ENCODE peak calls at places on chromosomes 1 and 21, in ten cellular contexts. B is ascending aorta; X is CD8-positive, alpha-beta T cell; N is AG10803; P is brain microvascular endothelial cell; Q is A549; I is tibial artery; V is pancreas; T is NB4; D is spleen. O is an unnamed sample.

GRCh38 chr1:152752225-152752624 is 5.6 kb upstream of the KPRP start:
- DNase-seq in B (no peak), X (no peak), N (peak), P (peak), Q (peak), I (no peak), V (no peak), T (no peak), D (no peak), O (no peak)

GRCh38 chr1:209045326-209046057 is 538.0 kb upstream of the CAMK1G start:
- DNase-seq in B (no peak), X (no peak), N (peak), P (no peak), Q (no peak), I (no peak), V (peak), T (no peak), D (no peak), O (no peak)

GRCh38 chr1:101190441-101190840 is 46.4 kb upstream of the S1PR1 start:
- DNase-seq in B (no peak), X (no peak), N (peak), P (no peak), Q (no peak), I (no peak), V (no peak), T (no peak), D (no peak), O (no peak)

GRCh38 chr1:218930879-218931278 is 242.8 kb upstream of the LYPLAL1 start:
- DNase-seq in B (no peak), X (no peak), N (peak), P (peak), Q (peak), I (no peak), V (no peak), T (no peak), D (no peak), O (peak)

GRCh38 chr1:9119745-9120144 is 9.2 kb downstream of the GPR157 start:
- DNase-seq in B (no peak), X (no peak), N (no peak), P (no peak), Q (no peak), I (no peak), V (no peak), T (no peak), D (peak), O (no peak)

GRCh38 chr21:46122241-46122671 is 24.3 kb downstream of the COL6A2 start:
- DNase-seq in B (peak), X (no peak), N (peak), P (peak), Q (peak), I (peak), V (peak), T (peak), D (peak), O (peak)

GRCh38 chr1:229027622-229028182 is 243.2 kb upstream of the RAB4A start:
- DNase-seq in B (no peak), X (no peak), N (peak), P (peak), Q (no peak), I (no peak), V (no peak), T (peak), D (no peak), O (peak)

GRCh38 chr1:207288315-207288714 is 33.2 kb upstream of the CD55 start:
- DNase-seq in B (no peak), X (no peak), N (peak), P (no peak), Q (no peak), I (no peak), V (no peak), T (no peak), D (no peak), O (no peak)

GRCh38 chr1:91124290-91124975 is 102.6 kb upstream of the ZNF644 start:
- DNase-seq in B (no peak), X (no peak), N (no peak), P (no peak), Q (no peak), I (no peak), V (no peak), T (no peak), D (no peak), O (no peak)

GRCh38 chr1:212285685-212286436 is 651 bp downstream of the PPP2R5A start:
- DNase-seq in B (peak), X (peak), N (peak), P (peak), Q (peak), I (peak), V (peak), T (peak), D (peak), O (no peak)

GRCh38 chr1:212283741-212284140 is 1.5 kb upstream of the PPP2R5A start:
- DNase-seq in B (no peak), X (no peak), N (no peak), P (no peak), Q (no peak), I (no peak), V (no peak), T (no peak), D (no peak), O (no peak)

GRCh38 chr1:212284332-212284743 is 872 bp upstream of the PPP2R5A start:
- DNase-seq in B (no peak), X (no peak), N (peak), P (no peak), Q (no peak), I (no peak), V (no peak), T (no peak), D (no peak), O (no peak)

GRCh38 chr1:212286437-212287131 is 1.4 kb downstream of the PPP2R5A start:
- DNase-seq in B (no peak), X (no peak), N (peak), P (peak), Q (no peak), I (no peak), V (no peak), T (no peak), D (no peak), O (no peak)

DNA sequence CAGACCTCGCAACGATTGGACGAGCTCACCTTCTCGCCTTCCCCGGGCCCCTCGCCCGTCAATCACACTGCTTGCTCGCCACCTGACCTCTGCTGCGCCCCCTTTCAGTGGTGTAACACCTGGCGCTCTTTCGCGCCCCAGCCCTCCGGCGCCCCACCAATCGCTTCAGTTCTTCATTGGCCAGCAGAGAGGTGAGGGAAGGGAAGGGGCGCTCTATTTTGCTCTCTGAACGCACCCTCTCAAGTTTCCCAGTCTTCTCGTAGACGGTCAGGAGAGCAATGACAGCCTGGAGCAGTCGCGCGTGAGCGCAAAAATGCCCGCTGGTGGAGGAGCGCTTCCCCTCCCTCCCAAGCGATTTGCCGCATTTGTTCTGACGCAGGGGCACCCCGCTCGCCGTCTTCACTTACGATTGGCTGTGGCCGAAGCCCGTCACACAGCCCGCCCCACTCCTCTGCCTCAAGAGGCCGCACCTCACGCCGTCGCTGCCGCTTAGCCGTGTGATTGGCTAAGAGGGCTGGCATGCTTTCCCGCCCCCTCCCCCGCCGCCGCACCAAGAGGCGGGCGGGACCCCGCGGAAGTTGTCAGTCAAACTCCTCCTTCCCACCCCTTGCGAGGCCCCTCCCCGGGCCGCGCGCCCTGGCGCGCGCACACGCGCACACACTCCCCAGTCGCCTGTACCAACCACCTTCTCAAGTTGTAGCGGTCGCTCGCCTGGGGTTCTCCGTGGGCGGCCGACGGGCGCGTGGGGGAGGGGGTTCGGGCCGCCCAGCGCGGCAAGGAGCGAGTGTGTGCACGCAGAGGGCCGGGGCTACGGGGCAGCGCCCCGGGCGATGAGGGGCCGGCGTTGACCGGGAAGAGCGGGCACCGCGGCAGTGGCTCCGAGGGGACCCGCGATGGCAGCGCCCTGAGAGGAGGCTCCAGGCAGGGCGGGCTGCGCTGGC is at the start of gene PPP2R5A:
- DNase-seq in B (peak), X (peak), N (peak), P (peak), Q (peak), I (peak), V (peak), T (peak), D (peak), O (peak)
- TF ChIP-seq CTCF in B (peak), X (no peak), N (peak), P (peak), Q (peak), I (no peak), V (no peak), T (no peak), D (peak), O (no peak)

GRCh38 chr21:16419188-16419874 is 689.5 kb downstream of the USP25 start:
- DNase-seq in B (peak), X (no peak), N (peak), P (peak), Q (peak), I (peak), V (peak), T (no peak), D (no peak), O (no peak)
- H3K4me3 ChIP-seq in B (peak), X (no peak), N (peak), P (peak), Q (peak), I (peak), V (no peak), T (no peak), D (no peak), O (peak)

GRCh38 chr1:33455537-33456301 is 16.7 kb upstream of the ZSCAN20 start:
- DNase-seq in B (peak), X (peak), N (peak), P (peak), Q (peak), I (peak), V (no peak), T (peak), D (no peak), O (peak)
- TF ChIP-seq CTCF in B (peak), X (no peak), N (peak), P (peak), Q (peak), I (peak), V (peak), T (peak), D (peak), O (peak)

DNA sequence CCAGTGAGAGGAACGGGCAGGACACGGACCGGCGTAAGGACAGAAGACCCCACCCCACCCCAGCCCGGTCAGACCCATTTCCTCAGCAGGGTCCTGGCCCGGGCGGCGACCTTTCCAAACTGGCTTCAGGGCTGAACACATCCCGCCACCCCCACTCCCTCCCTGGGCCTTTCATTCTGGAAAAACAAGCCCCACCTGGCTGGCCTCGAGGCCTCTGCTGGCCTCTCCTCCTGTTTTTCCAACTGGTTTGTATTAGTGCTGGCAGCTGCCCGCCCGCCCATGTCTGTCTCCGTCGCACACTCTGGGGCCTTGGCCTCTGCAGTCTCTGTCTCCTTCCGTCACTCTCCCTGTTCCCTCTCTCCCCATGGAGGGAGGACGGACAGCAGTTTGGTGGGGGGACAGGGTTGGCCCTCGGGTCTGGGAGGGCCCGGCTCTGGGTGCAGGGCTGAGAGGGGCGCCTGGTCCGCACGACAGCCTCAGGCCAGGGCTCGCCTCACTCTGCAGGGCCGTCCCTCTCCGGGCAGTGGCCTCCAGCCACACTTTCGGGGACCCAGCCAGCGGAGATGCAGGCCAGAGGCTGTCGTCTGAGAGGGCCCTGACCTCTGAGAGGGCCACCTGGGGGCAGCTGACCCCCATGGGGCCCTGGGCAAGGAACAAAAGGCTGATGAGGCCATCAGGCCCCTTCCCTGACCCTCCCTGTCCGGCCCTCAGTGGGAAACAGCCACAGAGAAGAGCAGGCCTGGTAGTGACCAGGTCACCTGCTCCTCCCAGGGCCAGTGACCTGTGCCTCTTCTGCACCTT is 1.5 kb upstream of the MXRA8 start:
- DNase-seq in B (no peak), X (no peak), N (peak), P (no peak), Q (no peak), I (no peak), V (peak), T (no peak), D (peak), O (peak)
- H3K4me3 ChIP-seq in B (peak), X (peak), N (peak), P (peak), Q (no peak), I (no peak), V (no peak), T (no peak), D (no peak), O (peak)